ENCODE peak calls at places on chromosomes 6 and 20, in ten cellular contexts. L is GM10248, K is activated gamma-delta T cell, G is iPS-NIHi11, Z is dorsolateral prefrontal cortex, T is NCI-H526 treated with DMSO at 0.1 percent for 48 hours, R is NCI-H774, W is brain microvascular endothelial cell, U is neural progenitor cell, S is lower lobe of right lung. F is an unnamed sample.

GRCh38 chr6:85498596-85499258 is 48.8 kb downstream of the NT5E start:
- DNase-seq in L (no peak), R (peak), W (no peak), U (no peak), T (no peak), Z (no peak), K (no peak), S (no peak), G (no peak), F (no peak)

GRCh38 chr20:56762829-56763228 is 133.7 kb downstream of the TFAP2C start:
- DNase-seq in K (no peak), L (no peak), Z (no peak), S (no peak), T (no peak), R (no peak), U (no peak), G (no peak), W (no peak), F (no peak)

GRCh38 chr6:169106176-169106575 is 147.5 kb downstream of the THBS2 start:
- DNase-seq in G (no peak), S (no peak), L (no peak), Z (no peak), T (no peak), K (no peak), W (peak), R (no peak), U (no peak), F (no peak)

GRCh38 chr6:1081566-1081965 is 230.3 kb upstream of the FOXQ1 start:
- DNase-seq in Z (no peak), T (no peak), S (no peak), U (no peak), L (no peak), G (no peak), W (no peak), R (no peak), K (no peak), F (no peak)

GRCh38 chr20:47361268-47361665 is 4.8 kb upstream of the ZMYND8 start:
- DNase-seq in U (no peak), Z (no peak), T (no peak), R (no peak), K (no peak), G (no peak), W (no peak), S (no peak), L (no peak), F (no peak)

GRCh38 chr6:132004668-132005067 is 53.5 kb upstream of the CCN2 start:
- DNase-seq in U (no peak), K (no peak), L (no peak), W (no peak), G (no peak), R (no peak), T (no peak), S (no peak), Z (no peak), F (no peak)

GRCh38 chr6:32110632-32111031 is 1.5 kb upstream of the TNXB start:
- DNase-seq in L (no peak), S (no peak), G (no peak), R (peak), W (no peak), T (no peak), K (no peak), Z (no peak), U (no peak), F (no peak)

GRCh38 chr6:41200296-41200900 is 551 bp downstream of the TREML2 start:
- DNase-seq in U (no peak), K (no peak), S (peak), W (no peak), L (no peak), R (no peak), T (no peak), G (no peak), Z (no peak), F (no peak)

GRCh38 chr6:168964138-168964892 is 289.3 kb downstream of the THBS2 start:
- DNase-seq in W (peak), R (no peak), U (no peak), L (no peak), K (no peak), T (no peak), Z (no peak), G (no peak), S (no peak), F (no peak)

GRCh38 chr20:3797226-3797545 is 1.1 kb downstream of the CDC25B start:
- DNase-seq in R (no peak), S (peak), Z (no peak), K (no peak), L (no peak), G (no peak), W (no peak), T (no peak), U (no peak), F (no peak)

GRCh38 chr6:133380723-133381122 is 139.6 kb downstream of the EYA4 start:
- DNase-seq in W (no peak), R (no peak), T (no peak), K (no peak), Z (no peak), G (no peak), U (no peak), S (no peak), L (no peak), F (no peak)

GRCh38 chr20:8509809-8510208 is 377.7 kb downstream of the PLCB1 start:
- DNase-seq in L (no peak), R (no peak), G (no peak), T (no peak), U (no peak), S (no peak), K (no peak), Z (no peak), W (no peak), F (no peak)

GRCh38 chr6:127192911-127193503 is 73.7 kb upstream of the RNF146 start:
- DNase-seq in L (no peak), U (no peak), Z (no peak), K (no peak), W (no peak), G (no peak), R (no peak), S (no peak), T (no peak), F (no peak)

GRCh38 chr6:7914991-7915789 is 4.6 kb upstream of the TXNDC5 start:
- DNase-seq in W (peak), S (no peak), U (no peak), Z (no peak), G (no peak), T (no peak), R (no peak), K (no peak), L (no peak), F (no peak)

GRCh38 chr6:70363741-70364493 is 49.4 kb upstream of the FAM135A start:
- DNase-seq in S (no peak), T (no peak), R (no peak), Z (no peak), U (no peak), K (no peak), W (no peak), L (no peak), G (no peak), F (no peak)

GRCh38 chr6:28634758-28635546 is 109.3 kb downstream of the GPX5 start:
- DNase-seq in G (peak), L (peak), S (no peak), T (no peak), R (no peak), U (peak), K (no peak), Z (peak), W (no peak), F (peak)

GRCh38 chr6:32794510-32794909 is 22.3 kb downstream of the HLA-DOB start:
- DNase-seq in L (no peak), G (no peak), Z (no peak), W (no peak), S (no peak), R (no peak), T (no peak), U (no peak), K (no peak), F (no peak)

GRCh38 chr6:44967481-44967880 is 360.6 kb upstream of the RUNX2 start:
- DNase-seq in R (no peak), Z (no peak), L (no peak), K (no peak), S (no peak), G (no peak), U (no peak), T (no peak), W (no peak), F (no peak)

GRCh38 chr20:50310673-50311051 is 120.0 kb downstream of the CEBPB start:
- DNase-seq in G (no peak), Z (no peak), W (no peak), K (no peak), S (no peak), T (no peak), L (no peak), U (no peak), R (no peak), F (no peak)

GRCh38 chr20:18585134-18585533 is 2.7 kb upstream of the DTD1 start:
- DNase-seq in W (peak), R (no peak), G (peak), Z (no peak), K (no peak), L (no peak), T (no peak), U (no peak), S (no peak), F (peak)

GRCh38 chr6:166707045-166707444 is 80.0 kb upstream of the RPS6KA2 start:
- DNase-seq in T (peak), K (no peak), R (peak), Z (peak), S (peak), W (peak), G (peak), U (peak), L (peak), F (peak)

GRCh38 chr6:8041933-8042583 is 22.1 kb downstream of the BLOC1S5 start:
- DNase-seq in U (no peak), R (no peak), S (no peak), T (no peak), W (no peak), Z (no peak), G (no peak), K (no peak), L (no peak), F (no peak)

GRCh38 chr20:57879437-57880115 is 169.8 kb upstream of the PMEPA1 start:
- DNase-seq in U (no peak), R (no peak), K (no peak), Z (no peak), W (no peak), S (no peak), T (no peak), G (no peak), L (no peak), F (peak)

GRCh38 chr6:170106906-170107525 is 183.9 kb downstream of the DLL1 start:
- DNase-seq in S (no peak), G (no peak), Z (peak), R (no peak), U (no peak), W (no peak), T (no peak), K (no peak), L (no peak), F (no peak)

GRCh38 chr6:154343473-154344308 is 12.9 kb downstream of the IPCEF1 start:
- DNase-seq in G (peak), S (peak), R (peak), T (peak), Z (no peak), K (no peak), L (no peak), U (peak), W (peak), F (peak)

GRCh38 chr6:57134954-57135353 is 37.2 kb upstream of the BAG2 start:
- DNase-seq in Z (no peak), S (no peak), K (no peak), G (no peak), W (no peak), T (no peak), L (no peak), R (no peak), U (no peak), F (no peak)

GRCh38 chr6:142566628-142567396 is 265.0 kb downstream of the ADGRG6 start:
- DNase-seq in W (peak), K (no peak), U (peak), Z (no peak), G (peak), T (peak), R (peak), L (peak), S (no peak), F (peak)

GRCh38 chr6:38974389-38975133 is 74.0 kb upstream of the GLP1R start:
- DNase-seq in L (no peak), K (no peak), S (no peak), Z (no peak), W (peak), T (no peak), R (no peak), G (no peak), U (no peak), F (no peak)

GRCh38 chr6:151143806-151144205 is 96.0 kb upstream of the AKAP12 start:
- DNase-seq in R (no peak), K (no peak), G (no peak), S (no peak), Z (no peak), W (no peak), U (no peak), L (no peak), T (no peak), F (no peak)

GRCh38 chr6:1527098-1527497 is 82.6 kb upstream of the FOXC1 start:
- DNase-seq in K (no peak), T (peak), G (peak), U (peak), S (no peak), W (peak), Z (peak), R (no peak), L (no peak), F (peak)

GRCh38 chr6:53328375-53328774 is 20.4 kb downstream of the ELOVL5 start:
- DNase-seq in G (no peak), K (no peak), R (no peak), U (no peak), L (no peak), T (no peak), S (no peak), W (no peak), Z (no peak), F (no peak)

GRCh38 chr6:154954352-154954751 is 40.8 kb upstream of the TIAM2 start:
- DNase-seq in U (no peak), R (no peak), T (no peak), L (no peak), Z (no peak), S (no peak), K (no peak), G (no peak), W (no peak), F (no peak)

GRCh38 chr6:90384720-90385119 is 88.1 kb upstream of the BACH2 start:
- DNase-seq in Z (no peak), K (no peak), S (no peak), T (no peak), R (no peak), L (no peak), G (no peak), W (no peak), U (peak), F (no peak)

F was measured in H7.